ENCODE peak calls at places on chromosomes 7 and 10, in six cellular contexts. T is A549, M is K562, B is GM12878, C is HepG2, E is NB4. S is an unnamed sample.

GRCh38 chr10:37488792-37489657 is 363.6 kb downstream of the ANKRD30A start:
- DNase-seq in B (no peak), M (no peak), E (peak; percentile 99), T (peak; percentile 98), C (peak; percentile 1), S (no peak)

GRCh38 chr7:156036153-156036552 is 223.9 kb upstream of the SHH start:
- DNase-seq in E (no peak), T (no peak), B (no peak), C (no peak), M (no peak), S (no peak)

GRCh38 chr10:133115981-133116380 is 28.3 kb downstream of the ADGRA1 start:
- DNase-seq in C (no peak), M (no peak), B (no peak), E (no peak), T (no peak), S (no peak)

GRCh38 chr7:159022238-159022993 is 122.3 kb downstream of the VIPR2 start:
- DNase-seq in M (peak; percentile 49), T (peak; percentile 41), E (peak; percentile 40), B (no peak), C (no peak), S (no peak)

GRCh38 chr10:24603333-24603732 is 120.4 kb downstream of the ARHGAP21 start:
- DNase-seq in C (no peak), M (no peak), T (peak; percentile 19), B (no peak), E (no peak), S (no peak)

GRCh38 chr7:73904219-73905136 is 43.5 kb downstream of the TMEM270 start:
- DNase-seq in T (no peak), E (no peak), B (no peak), C (no peak), M (no peak), S (no peak)

GRCh38 chr10:15419279-15419874 is 48.3 kb upstream of the FAM171A1 start:
- DNase-seq in T (peak; percentile 53), C (peak; percentile 29), M (peak; percentile 50), E (peak; percentile 22), B (no peak), S (peak; percentile 71)

GRCh38 chr7:66689081-66689480 is 51.5 kb upstream of the RABGEF1 start:
- DNase-seq in E (no peak), B (no peak), T (no peak), M (no peak), C (no peak), S (no peak)

GRCh38 chr10:17519457-17519856 is 65.1 kb upstream of the ST8SIA6 start:
- DNase-seq in T (no peak), E (no peak), B (no peak), M (no peak), C (no peak), S (no peak)

GRCh38 chr7:8938036-8938435 is 504.6 kb downstream of the NXPH1 start:
- DNase-seq in C (no peak), E (no peak), T (no peak), B (no peak), M (no peak), S (no peak)

GRCh38 chr10:43089519-43089918 is 12.7 kb downstream of the RET start:
- DNase-seq in T (no peak), M (no peak), C (no peak), B (no peak), E (no peak), S (no peak)

GRCh38 chr7:150955519-150956394 is 22.4 kb downstream of the KCNH2 start:
- DNase-seq in M (peak; percentile 99), T (no peak), C (no peak), B (no peak), E (peak; percentile 88), S (no peak)

GRCh38 chr7:155377071-155377836 is 79.6 kb downstream of the INSIG1 start:
- DNase-seq in C (no peak), E (no peak), T (no peak), B (no peak), M (no peak), S (no peak)

GRCh38 chr10:6473430-6473829 is 106.6 kb downstream of the PRKCQ start:
- DNase-seq in E (peak; percentile 90), B (no peak), T (no peak), C (no peak), M (peak; percentile 63), S (no peak)

GRCh38 chr7:154899893-154900292 is 103.0 kb downstream of the PAXIP1 start:
- DNase-seq in M (no peak), T (no peak), E (no peak), C (no peak), B (no peak), S (no peak)

GRCh38 chr10:63503395-63503794 is 17.8 kb upstream of the REEP3 start:
- DNase-seq in B (no peak), C (no peak), E (no peak), M (no peak), T (no peak), S (no peak)

GRCh38 chr10:63502832-63503231 is 18.4 kb upstream of the REEP3 start:
- DNase-seq in T (no peak), M (no peak), C (no peak), E (no peak), B (no peak), S (no peak)

GRCh38 chr10:63498665-63499064 is 22.5 kb upstream of the REEP3 start:
- DNase-seq in C (no peak), T (no peak), B (no peak), E (peak; percentile 49), M (no peak), S (no peak)

GRCh38 chr10:63504145-63504881 is 16.9 kb upstream of the REEP3 start:
- DNase-seq in C (no peak), E (no peak), B (no peak), M (no peak), T (no peak), S (no peak)

DNA sequence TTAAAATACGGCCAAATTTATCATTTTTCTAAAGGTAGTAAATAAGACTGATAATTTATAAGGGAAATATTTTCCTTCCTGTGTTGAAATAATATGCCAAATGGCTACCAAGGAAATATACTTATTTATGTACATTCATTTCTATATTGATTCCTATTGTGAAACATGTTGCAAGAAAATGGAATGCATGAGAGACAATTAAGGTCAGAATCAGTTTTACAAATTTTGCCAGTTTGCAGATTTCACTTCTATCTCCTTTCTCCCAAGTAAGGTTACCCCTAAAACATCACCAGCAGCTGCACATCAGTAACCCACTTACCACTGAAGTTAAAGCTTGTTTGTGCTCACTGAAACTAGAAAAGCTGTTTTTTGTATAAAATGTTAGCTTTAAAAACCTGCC is 19.2 kb upstream of the REEP3 start:
- DNase-seq in E (no peak), T (no peak), C (no peak), B (no peak), M (no peak), S (no peak)
- TF ChIP-seq MYC in E (no peak), T (no peak), C (no peak), B (no peak), M (no peak), S (no peak)

GRCh38 chr10:8663131-8663530 is 608.6 kb downstream of the GATA3 start:
- DNase-seq in B (no peak), M (no peak), E (no peak), C (no peak), T (no peak), S (no peak)
- TF ChIP-seq MYC in B (no peak), M (no peak), E (no peak), C (no peak), T (no peak), S (no peak)

GRCh38 chr10:63735305-63735704 is 214.1 kb downstream of the REEP3 start:
- DNase-seq in M (no peak), E (no peak), C (no peak), B (no peak), T (no peak), S (no peak)
- TF ChIP-seq MYC in M (no peak), E (no peak), C (no peak), B (no peak), T (no peak), S (no peak)

GRCh38 chr7:106029448-106029847 is 66.4 kb downstream of the CDHR3 start:
- DNase-seq in B (no peak), M (no peak), C (no peak), T (no peak), E (no peak), S (no peak)
- TF ChIP-seq MYC in B (no peak), M (no peak), C (no peak), T (no peak), E (no peak), S (no peak)

S was measured in endothelial cell of umbilical vein.